ENCODE peak calls at places on chromosomes 6 and 20, in six cellular contexts. X, B, E, K, T and Y are unnamed samples.

GRCh38 chr20:2879148-2879547 is 5.9 kb downstream of the PTPRA start:
- DNase-seq in X (no peak), B (no peak), E (no peak), K (no peak), T (no peak), Y (no peak)

GRCh38 chr6:8065519-8065911 is 1.3 kb upstream of the BLOC1S5 start:
- DNase-seq in X (no peak), B (peak; percentile 46), E (no peak), K (no peak), T (no peak), Y (no peak)

GRCh38 chr6:36326351-36326995 is 10.2 kb downstream of the BNIP5 start:
- DNase-seq in X (peak; percentile 58), B (no peak), E (no peak), K (no peak), T (no peak), Y (no peak)

GRCh38 chr6:28400122-28400451 is 540 bp upstream of the ZSCAN12 start:
- DNase-seq in X (no peak), B (no peak), E (no peak), K (no peak), T (no peak), Y (no peak)

GRCh38 chr6:82910818-82911217 is 154.8 kb downstream of the UBE3D start:
- DNase-seq in X (no peak), B (no peak), E (no peak), K (no peak), T (no peak), Y (no peak)

GRCh38 chr6:40912158-40912946 is 126.7 kb downstream of the UNC5CL start:
- DNase-seq in X (peak; percentile 81), B (peak; percentile 19), E (peak; percentile 75), K (peak; percentile 26), T (peak; percentile 26), Y (peak; percentile 61)

GRCh38 chr6:11675610-11676009 is 103.0 kb downstream of the ADTRP start:
- DNase-seq in X (no peak), B (no peak), E (no peak), K (no peak), T (no peak), Y (peak; percentile 12)

GRCh38 chr6:15510536-15511247 is 152.1 kb downstream of the DTNBP1 start:
- DNase-seq in X (no peak), B (no peak), E (no peak), K (no peak), T (no peak), Y (no peak)

GRCh38 chr6:142542704-142543233 is 241.0 kb downstream of the ADGRG6 start:
- DNase-seq in X (no peak), B (no peak), E (no peak), K (peak; percentile 75), T (no peak), Y (peak; percentile 25)

GRCh38 chr6:6984585-6985366 is 123.0 kb upstream of the RREB1 start:
- DNase-seq in X (no peak), B (no peak), E (peak; percentile 38), K (no peak), T (no peak), Y (peak; percentile 32)

GRCh38 chr6:110180228-110181008 is at the start of gene CDC40:
- DNase-seq in X (peak; percentile 67), B (no peak), E (peak; percentile 78), K (peak; percentile 55), T (peak; percentile 44), Y (peak; percentile 59)

GRCh38 chr20:47982574-47983360 is 197.5 kb upstream of the SULF2 start:
- DNase-seq in X (no peak), B (no peak), E (no peak), K (no peak), T (no peak), Y (no peak)

GRCh38 chr6:32154514-32155161 is 697 bp downstream of the PPT2 start:
- DNase-seq in X (peak; percentile 81), B (no peak), E (peak; percentile 86), K (peak; percentile 84), T (peak; percentile 69), Y (peak; percentile 85)

GRCh38 chr6:21188505-21189223 is 404.9 kb upstream of the SOX4 start:
- DNase-seq in X (no peak), B (peak; percentile 82), E (peak; percentile 24), K (no peak), T (no peak), Y (no peak)

GRCh38 chr6:10409766-10410209 is 5.1 kb downstream of the TFAP2A start:
- DNase-seq in X (no peak), B (no peak), E (no peak), K (no peak), T (no peak), Y (no peak)
- H3K4me1 ChIP-seq in X (no peaks in the 10 kb centered on the region), B (peaks cover 15% of the 10 kb centered on the region), E (no peaks in the 10 kb centered on the region), K (peaks cover 18% of the 10 kb centered on the region), T (peaks cover 22% of the 10 kb centered on the region), Y (peaks cover 37% of the 10 kb centered on the region)

GRCh38 chr20:32682508-32682987 is 8.8 kb upstream of the C20orf203 start:
- DNase-seq in X (no peak), B (no peak), E (no peak), K (no peak), T (no peak), Y (no peak)
- TF ChIP-seq EP300 in X (no peak), B (no peak), E (no peak), K (no peak), T (no peak), Y (no peak)

DNA sequence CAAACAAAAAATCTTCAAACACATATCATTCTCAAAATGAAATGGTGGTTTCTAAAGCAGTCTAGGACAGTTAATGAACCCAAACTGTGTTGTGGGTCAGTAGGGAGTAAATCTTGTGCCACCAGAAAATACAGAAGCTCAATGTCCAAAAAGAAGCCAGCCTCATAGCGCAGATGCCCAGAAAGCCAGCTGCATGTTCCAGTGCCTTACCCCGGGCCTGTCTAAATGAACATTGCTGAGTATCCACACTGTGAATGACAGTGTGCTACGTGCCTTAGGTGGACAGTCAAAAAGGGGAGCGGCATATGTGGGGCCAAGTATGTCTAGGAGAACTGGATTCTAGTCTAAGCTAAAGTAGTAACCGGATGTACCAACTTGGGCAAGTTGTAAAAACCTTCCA is 10.9 kb downstream of the FYN start:
- DNase-seq in X (no peak), B (no peak), E (no peak), K (no peak), T (no peak), Y (no peak)
- H3K4me1 ChIP-seq in X (no peaks in the 10 kb centered on the region), B (peaks cover 21% of the 10 kb centered on the region), E (no peaks in the 10 kb centered on the region), K (peaks cover 4% of the 10 kb centered on the region), T (no peaks in the 10 kb centered on the region), Y (no peaks in the 10 kb centered on the region)

GRCh38 chr20:63953764-63954429 is 2.3 kb downstream of the UCKL1 start:
- DNase-seq in X (no peak), B (no peak), E (no peak), K (no peak), T (no peak), Y (no peak)

GRCh38 chr20:63952769-63953168 is 3.4 kb downstream of the UCKL1 start:
- DNase-seq in X (no peak), B (no peak), E (no peak), K (no peak), T (no peak), Y (peak; percentile 57)

GRCh38 chr20:63950701-63951397 is 5.4 kb downstream of the UCKL1 start:
- DNase-seq in X (no peak), B (no peak), E (no peak), K (no peak), T (no peak), Y (no peak)

GRCh38 chr20:63952210-63952535 is 4.0 kb downstream of the UCKL1 start:
- DNase-seq in X (no peak), B (no peak), E (no peak), K (no peak), T (no peak), Y (no peak)

GRCh38 chr20:63951398-63952209 is 4.6 kb downstream of the UCKL1 start:
- DNase-seq in X (no peak), B (no peak), E (no peak), K (no peak), T (no peak), Y (peak; percentile 77)
- TF ChIP-seq EP300 in X (no peak), B (no peak), E (no peak), K (no peak), T (no peak), Y (no peak)

GRCh38 chr20:1326031-1326930 is 2.7 kb downstream of the SDCBP2 start:
- DNase-seq in X (no peak), B (no peak), E (no peak), K (peak; percentile 69), T (peak; percentile 35), Y (peak; percentile 33)
- H3K4me1 ChIP-seq in X (peaks cover 39% of the 10 kb centered on the region), B (peaks cover 34% of the 10 kb centered on the region), E (peaks cover 67% of the 10 kb centered on the region), K (peaks cover 26% of the 10 kb centered on the region), T (peaks cover 37% of the 10 kb centered on the region), Y (peaks cover 63% of the 10 kb centered on the region)